ENCODE peak calls at places on chromosomes 6 and 20, in four cellular contexts. T is GM12878, A is HCT116, P is K562. V is an unnamed sample.

GRCh38 chr20:21509597-21510331 is 4.1 kb downstream of the NKX2-2 start:
- DNase-seq in A (no peak), P (no peak), T (no peak), V (no peak)

GRCh38 chr20:25389381-25389857 is 1.2 kb downstream of the ABHD12 start:
- DNase-seq in P (no peak), A (no peak), T (no peak), V (no peak)

GRCh38 chr6:57305112-57305511 is 12.3 kb upstream of the PRIM2 start:
- DNase-seq in A (no peak), P (no peak), T (no peak), V (no peak)

GRCh38 chr20:2688041-2688591 is 4.5 kb upstream of the EBF4 start:
- DNase-seq in P (peak), A (peak), T (no peak), V (no peak)

GRCh38 chr20:3980260-3981131 is 34.9 kb downstream of the RNF24 start:
- DNase-seq in T (no peak), A (no peak), P (peak), V (peak)

GRCh38 chr20:5996765-5997164 is 46.3 kb downstream of the MCM8 start:
- DNase-seq in T (peak), A (no peak), P (no peak), V (no peak)

GRCh38 chr20:43189614-43190331 is at the start of gene PTPRT:
- DNase-seq in A (no peak), P (no peak), T (no peak), V (no peak)

GRCh38 chr6:150118208-150118607 is 24.6 kb upstream of the PPP1R14C start:
- DNase-seq in A (no peak), P (no peak), T (no peak), V (no peak)

GRCh38 chr6:33987531-33988021 is 158.3 kb downstream of the GRM4 start:
- DNase-seq in P (no peak), A (peak), T (no peak), V (no peak)

GRCh38 chr20:34528921-34529297 is 12.7 kb downstream of the DYNLRB1 start:
- DNase-seq in T (no peak), P (no peak), A (no peak), V (no peak)

GRCh38 chr20:53581444-53582311 is 12.0 kb downstream of the ZNF217 start:
- DNase-seq in P (no peak), T (no peak), A (no peak), V (no peak)

GRCh38 chr20:8094415-8094818 is 37.6 kb upstream of the PLCB1 start:
- DNase-seq in A (no peak), T (no peak), P (no peak), V (no peak)

GRCh38 chr6:159012201-159012600 is 12.2 kb upstream of the RSPH3 start:
- DNase-seq in T (no peak), P (no peak), A (no peak), V (no peak)

GRCh38 chr6:42402184-42402583 is 49.5 kb downstream of the TRERF1 start:
- DNase-seq in A (peak), T (peak), P (no peak), V (peak)

GRCh38 chr20:32004963-32005362 is 5.3 kb upstream of the CCM2L start:
- DNase-seq in A (peak), P (peak), T (no peak), V (no peak)

GRCh38 chr20:21571841-21572690 is 58.2 kb upstream of the NKX2-2 start:
- DNase-seq in P (peak), T (no peak), A (no peak), V (peak)

GRCh38 chr6:110999634-111000270 is 17.9 kb downstream of the RPF2 start:
- DNase-seq in A (no peak), P (no peak), T (no peak), V (no peak)

GRCh38 chr20:53678315-53678989 is 84.8 kb upstream of the ZNF217 start:
- DNase-seq in P (no peak), T (no peak), A (no peak), V (no peak)

GRCh38 chr20:49310695-49311094 is 32.8 kb upstream of the ZNFX1 start:
- DNase-seq in P (no peak), A (no peak), T (no peak), V (no peak)

GRCh38 chr6:24936641-24937317 is 1.0 kb upstream of the RIPOR2 start:
- DNase-seq in A (no peak), P (no peak), T (peak), V (no peak)

DNA sequence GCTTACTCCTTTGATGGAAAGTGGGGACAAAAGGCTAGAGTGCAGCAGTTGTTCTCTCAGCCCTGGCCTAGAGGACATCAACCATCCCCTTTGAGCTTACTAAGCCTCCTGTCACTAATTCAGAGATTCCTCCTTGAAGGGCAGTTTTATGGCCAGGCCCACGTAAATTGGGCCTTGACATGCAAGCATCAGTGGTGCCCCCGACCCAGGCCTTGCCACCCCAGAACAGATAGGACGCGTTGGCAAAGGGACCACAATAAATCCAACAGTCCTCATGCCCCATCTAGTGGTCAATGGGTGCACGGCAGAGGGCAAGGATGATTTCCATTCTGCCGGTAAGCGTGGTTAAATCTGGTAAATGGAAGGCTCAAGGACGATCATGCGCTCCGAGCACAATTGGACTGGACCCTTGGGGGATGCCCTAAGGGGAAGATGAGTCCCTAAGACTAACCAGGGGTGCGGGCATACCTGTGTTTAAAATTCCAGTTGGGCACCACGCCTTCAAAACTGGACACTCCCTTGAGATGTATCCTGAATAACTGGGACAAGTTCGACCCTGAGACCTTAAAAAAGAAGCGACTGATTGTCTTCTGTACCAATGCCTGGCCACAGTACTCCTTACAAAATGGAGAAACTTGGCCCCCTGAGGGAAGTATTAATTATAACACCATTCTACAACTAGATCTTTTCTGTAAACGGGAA is 32.6 kb downstream of the CEP85L start:
- DNase-seq in P (peak), T (no peak), A (peak), V (peak)
- TF ChIP-seq SIN3A in P (no peak), T (no peak), A (no peak), V (no peak)

DNA sequence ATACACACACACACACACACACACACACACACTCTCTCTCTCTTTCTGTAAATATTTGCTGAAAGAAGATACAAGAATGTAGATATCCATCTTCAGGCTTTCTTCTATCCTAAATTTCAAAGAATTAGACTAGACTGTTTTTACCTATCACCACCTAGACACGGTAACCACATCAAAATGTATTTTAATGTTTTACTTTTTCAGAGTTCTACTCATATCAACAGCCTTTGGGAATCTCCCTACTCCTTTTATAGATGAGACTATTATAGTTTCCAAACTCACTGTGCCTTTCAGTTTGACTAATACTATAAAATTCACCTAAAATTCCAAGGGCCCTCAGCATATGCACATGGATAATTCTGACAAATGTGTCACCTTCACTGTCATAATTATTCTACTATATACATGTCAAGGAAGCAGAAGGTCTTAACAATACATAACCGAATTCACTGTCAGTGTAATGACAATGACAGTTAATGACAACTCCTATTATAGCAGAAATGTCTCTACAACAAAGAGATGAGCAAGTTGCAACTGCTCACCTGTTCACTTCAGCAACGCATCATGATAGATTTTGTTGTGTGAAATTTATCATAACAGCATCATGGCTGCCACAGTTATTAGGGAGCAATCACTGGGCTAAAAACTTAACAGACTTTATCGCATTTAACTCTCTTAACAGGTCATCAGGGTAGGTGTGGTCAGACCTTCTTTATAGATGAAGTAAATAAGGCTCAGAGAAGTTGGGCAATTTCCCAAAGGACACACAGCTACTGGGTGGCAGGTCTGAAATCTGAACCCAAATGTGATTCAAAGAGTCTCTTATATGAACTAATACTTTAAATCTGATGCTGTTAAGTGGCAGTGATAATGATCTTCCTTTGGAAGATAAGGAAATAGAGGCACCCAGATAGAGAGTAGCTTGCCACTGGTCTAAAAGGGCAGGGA is 236.7 kb downstream of the GMPR start:
- DNase-seq in T (no peak), P (no peak), A (no peak), V (no peak)
- TF ChIP-seq REST in T (no peak), P (no peak), A (no peak), V (no peak)

DNA sequence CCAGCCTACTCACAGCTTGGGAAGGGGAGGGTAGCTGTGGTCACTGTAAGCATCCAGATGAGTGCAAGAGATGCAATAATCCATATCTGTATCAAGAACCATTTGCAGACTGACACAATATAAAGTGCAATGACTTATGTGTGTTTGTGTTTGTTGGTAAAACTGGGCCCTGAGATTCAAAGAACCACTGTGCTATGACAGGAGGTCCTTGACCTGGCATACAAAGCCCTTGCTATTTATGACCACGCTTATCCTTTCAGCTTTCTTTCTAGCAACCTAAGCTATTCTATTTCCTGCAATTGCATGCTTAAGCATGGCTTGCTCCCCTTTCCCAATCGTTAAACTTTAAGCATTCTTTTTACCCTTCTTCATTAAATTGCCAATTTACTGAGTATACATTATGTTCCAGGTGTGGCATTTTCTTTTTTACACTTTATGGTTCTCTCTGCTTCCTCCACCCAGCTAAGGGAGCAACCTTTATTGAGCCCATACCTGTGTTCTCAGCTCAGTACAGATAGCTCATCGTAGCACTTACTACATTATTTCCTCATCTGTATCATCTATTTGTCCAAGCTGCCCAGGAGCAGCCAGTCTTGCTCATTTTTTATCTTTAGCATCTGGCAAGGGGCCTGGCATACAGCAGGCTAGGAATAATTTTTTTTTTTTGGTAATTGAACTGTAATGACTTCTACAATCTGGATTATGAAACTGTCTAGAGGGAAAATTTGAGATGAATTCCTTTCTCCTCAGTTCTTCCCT is 3.5 kb downstream of the MCUR1 start:
- DNase-seq in A (no peak), T (no peak), P (no peak), V (no peak)
- TF ChIP-seq POLR2AphosphoS5 in A (no peak), T (no peak), P (no peak), V (no peak)

DNA sequence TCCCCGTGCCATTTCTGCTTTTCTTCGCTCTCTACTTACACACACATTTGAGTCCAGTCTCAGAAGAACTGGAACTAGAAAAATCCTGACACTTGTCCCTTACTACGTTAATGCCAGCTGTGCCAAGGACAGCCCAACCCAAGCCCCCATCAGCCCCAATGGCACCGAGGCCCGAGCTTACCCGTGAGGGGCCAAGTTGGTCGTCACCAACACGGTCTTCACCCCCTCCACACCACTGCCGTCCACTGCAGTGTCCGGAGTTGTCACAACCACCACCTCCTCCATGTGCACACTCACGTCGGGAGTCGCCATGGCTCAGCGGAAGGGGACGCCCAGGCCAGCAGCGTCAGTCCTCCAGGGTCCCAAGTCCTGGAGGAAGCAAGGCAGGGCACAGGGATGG is 7.8 kb downstream of the GMEB2 start:
- DNase-seq in P (no peak), A (no peak), T (no peak), V (no peak)
- TF ChIP-seq SIN3A in P (no peak), A (no peak), T (no peak), V (no peak)

GRCh38 chr6:166241974-166242373 is 66.2 kb downstream of the PRR18 start:
- DNase-seq in P (no peak), A (no peak), T (no peak), V (no peak)
- TF ChIP-seq REST in P (no peak), A (no peak), T (no peak), V (no peak)

DNA sequence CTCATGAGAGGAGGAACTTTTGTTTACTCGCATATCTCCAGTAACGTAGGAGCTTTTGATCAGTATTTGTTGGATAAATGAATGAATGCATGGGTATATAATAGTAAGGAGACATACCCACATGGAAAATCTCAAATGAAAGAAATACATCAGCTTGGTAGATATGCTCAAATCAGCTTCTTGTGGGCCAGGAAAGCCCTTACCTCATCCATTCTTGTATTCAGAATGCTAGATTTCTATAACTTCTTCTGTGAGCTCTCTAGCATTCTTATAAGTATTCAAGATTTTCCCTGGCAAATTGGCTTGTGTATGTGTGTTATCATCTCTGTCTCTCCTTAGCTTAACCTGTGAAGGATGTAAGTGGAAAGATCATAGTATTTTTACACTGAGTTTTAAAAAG is 100.8 kb downstream of the OR2B2 start:
- DNase-seq in P (no peak), A (no peak), T (no peak), V (no peak)
- TF ChIP-seq POLR2AphosphoS5 in P (peak), A (no peak), T (no peak), V (no peak)

GRCh38 chr6:152272486-152272885 is 364.7 kb downstream of the SYNE1 start:
- DNase-seq in P (no peak), A (no peak), T (no peak), V (no peak)

GRCh38 chr6:152267967-152268845 is 369.0 kb downstream of the SYNE1 start:
- DNase-seq in A (no peak), P (peak), T (no peak), V (peak)

GRCh38 chr6:152271681-152272464 is 365.3 kb downstream of the SYNE1 start:
- DNase-seq in A (no peak), P (no peak), T (peak), V (no peak)

GRCh38 chr6:152268846-152269442 is 368.2 kb downstream of the SYNE1 start:
- DNase-seq in P (no peak), A (no peak), T (no peak), V (no peak)

GRCh38 chr6:152270301-152270925 is 366.7 kb downstream of the SYNE1 start:
- DNase-seq in P (no peak), A (no peak), T (no peak), V (no peak)
- TF ChIP-seq SIN3A in P (no peak), A (no peak), T (no peak), V (no peak)

GRCh38 chr6:104881964-104882668 is 22.4 kb upstream of the HACE1 start:
- DNase-seq in A (no peak), P (no peak), T (no peak), V (no peak)

GRCh38 chr6:104884867-104885517 is 25.3 kb upstream of the HACE1 start:
- DNase-seq in A (no peak), P (no peak), T (no peak), V (no peak)

GRCh38 chr6:104888066-104888465 is 28.3 kb upstream of the HACE1 start:
- DNase-seq in T (no peak), P (no peak), A (no peak), V (no peak)

GRCh38 chr6:104885518-104886043 is 25.9 kb upstream of the HACE1 start:
- DNase-seq in T (no peak), P (no peak), A (no peak), V (no peak)

DNA sequence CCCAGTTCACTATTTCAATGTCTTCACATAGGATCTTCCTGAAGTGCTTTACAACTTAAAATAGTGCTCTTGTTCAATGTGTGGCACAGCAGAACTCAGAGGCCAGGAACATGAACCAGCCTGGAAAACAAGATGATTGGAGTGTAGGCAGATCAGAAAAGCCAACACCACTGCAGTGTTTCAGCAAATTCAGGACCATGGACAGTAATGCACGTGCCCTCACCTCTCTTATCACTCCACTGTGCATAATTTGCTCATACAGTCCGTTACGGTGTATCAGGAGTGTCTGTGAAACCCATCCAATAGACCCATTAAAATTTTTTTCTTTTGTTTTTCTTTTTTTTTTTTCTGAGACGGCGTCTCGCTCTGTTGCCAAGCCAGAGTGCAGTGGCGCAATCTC is 27.6 kb upstream of the HACE1 start:
- DNase-seq in A (no peak), T (no peak), P (no peak), V (no peak)
- TF ChIP-seq REST in A (peak), T (peak), P (peak), V (peak)